ENCODE peak calls at places on chromosomes 4 and X, in five cellular contexts. One of them, this sample, is unnamed.

GRCh38 chr4:179871726-179872125 is 2371.5 kb upstream of the TENM3 start:
- DNase-seq in adrenal gland: no peak
- DNase-seq in cardiac muscle cell: no peak
- DNase-seq in brain microvascular endothelial cell: no peak
- DNase-seq in body of pancreas: no peak
- DNase-seq in this sample: no peak

GRCh38 chrX:119698835-119699234 is 5.9 kb upstream of the SEPTIN6 start:
- DNase-seq in adrenal gland: no peak
- DNase-seq in cardiac muscle cell: peak; percentile 79
- DNase-seq in brain microvascular endothelial cell: peak; percentile 40
- DNase-seq in body of pancreas: peak; percentile 27
- DNase-seq in this sample: no peak

GRCh38 chr4:41734366-41734765 is 14.2 kb downstream of the PHOX2B start:
- DNase-seq in adrenal gland: no peak
- DNase-seq in cardiac muscle cell: no peak
- DNase-seq in brain microvascular endothelial cell: no peak
- DNase-seq in body of pancreas: no peak
- DNase-seq in this sample: no peak

GRCh38 chr4:56976283-56976877 is 1.0 kb downstream of the NOA1 start:
- DNase-seq in adrenal gland: peak; percentile 44
- DNase-seq in cardiac muscle cell: peak; percentile 13
- DNase-seq in brain microvascular endothelial cell: no peak
- DNase-seq in body of pancreas: no peak
- DNase-seq in this sample: no peak

GRCh38 chrX:1686642-1687041 is 71.8 kb downstream of the ASMT start:
- DNase-seq in adrenal gland: no peak
- DNase-seq in cardiac muscle cell: no peak
- DNase-seq in brain microvascular endothelial cell: peak; percentile 27
- DNase-seq in body of pancreas: no peak
- DNase-seq in this sample: no peak

GRCh38 chr4:131348258-131348657 is 1800.8 kb upstream of the PCDH10 start:
- DNase-seq in adrenal gland: no peak
- DNase-seq in cardiac muscle cell: no peak
- DNase-seq in brain microvascular endothelial cell: no peak
- DNase-seq in body of pancreas: no peak
- DNase-seq in this sample: no peak

GRCh38 chrX:63466690-63467089 is 115.6 kb upstream of the SPIN4 start:
- DNase-seq in adrenal gland: no peak
- DNase-seq in cardiac muscle cell: no peak
- DNase-seq in brain microvascular endothelial cell: no peak
- DNase-seq in body of pancreas: no peak
- DNase-seq in this sample: no peak

GRCh38 chr4:155529761-155530160 is 136.9 kb upstream of the GUCY1A1 start:
- DNase-seq in adrenal gland: no peak
- DNase-seq in cardiac muscle cell: no peak
- DNase-seq in brain microvascular endothelial cell: no peak
- DNase-seq in body of pancreas: no peak
- DNase-seq in this sample: no peak

GRCh38 chrX:130746077-130746476 is 156.9 kb downstream of the ENOX2 start:
- DNase-seq in adrenal gland: no peak
- DNase-seq in cardiac muscle cell: no peak
- DNase-seq in brain microvascular endothelial cell: no peak
- DNase-seq in body of pancreas: no peak
- DNase-seq in this sample: no peak

GRCh38 chrX:100995469-100995868 is 26.0 kb downstream of the ARL13A start:
- DNase-seq in adrenal gland: no peak
- DNase-seq in cardiac muscle cell: peak; percentile 44
- DNase-seq in brain microvascular endothelial cell: peak; percentile 92
- DNase-seq in body of pancreas: no peak
- DNase-seq in this sample: no peak

GRCh38 chrX:77118686-77119085 is 328.5 kb upstream of the FGF16 start:
- DNase-seq in adrenal gland: no peak
- DNase-seq in cardiac muscle cell: no peak
- DNase-seq in brain microvascular endothelial cell: no peak
- DNase-seq in body of pancreas: no peak
- DNase-seq in this sample: no peak

GRCh38 chr4:183596056-183596757 is 62.8 kb downstream of the RWDD4 start:
- DNase-seq in adrenal gland: no peak
- DNase-seq in cardiac muscle cell: no peak
- DNase-seq in brain microvascular endothelial cell: no peak
- DNase-seq in body of pancreas: no peak
- DNase-seq in this sample: no peak

GRCh38 chrX:17559728-17560379 is 177.4 kb upstream of the SCML1 start:
- DNase-seq in adrenal gland: peak; percentile 46
- DNase-seq in cardiac muscle cell: peak; percentile 79
- DNase-seq in brain microvascular endothelial cell: peak; percentile 81
- DNase-seq in body of pancreas: peak; percentile 33
- DNase-seq in this sample: no peak

GRCh38 chrX:27186671-27187070 is 276.5 kb downstream of the PPP4R3C start:
- DNase-seq in adrenal gland: peak; percentile 42
- DNase-seq in cardiac muscle cell: peak; percentile 31
- DNase-seq in brain microvascular endothelial cell: peak; percentile 38
- DNase-seq in body of pancreas: peak; percentile 19
- DNase-seq in this sample: no peak

GRCh38 chrX:37666516-37666915 is 19.1 kb upstream of the XK start:
- DNase-seq in adrenal gland: no peak
- DNase-seq in cardiac muscle cell: peak; percentile 31
- DNase-seq in brain microvascular endothelial cell: no peak
- DNase-seq in body of pancreas: no peak
- DNase-seq in this sample: no peak

GRCh38 chr4:123418486-123418931 is 21.9 kb downstream of the SPRY1 start:
- DNase-seq in adrenal gland: no peak
- DNase-seq in cardiac muscle cell: peak; percentile 95
- DNase-seq in brain microvascular endothelial cell: peak; percentile 90
- DNase-seq in body of pancreas: peak; percentile 47
- DNase-seq in this sample: no peak

GRCh38 chr4:74738756-74739155 is 55.6 kb downstream of the BTC start:
- DNase-seq in adrenal gland: no peak
- DNase-seq in cardiac muscle cell: peak; percentile 25
- DNase-seq in brain microvascular endothelial cell: no peak
- DNase-seq in body of pancreas: no peak
- DNase-seq in this sample: no peak

GRCh38 chrX:45912316-45912715 is 632.9 kb downstream of the ZNF674 start:
- DNase-seq in adrenal gland: no peak
- DNase-seq in cardiac muscle cell: no peak
- DNase-seq in brain microvascular endothelial cell: no peak
- DNase-seq in body of pancreas: no peak
- DNase-seq in this sample: no peak

GRCh38 chrX:2485460-2485753 is 15.4 kb downstream of the DHRSX start:
- DNase-seq in adrenal gland: no peak
- DNase-seq in cardiac muscle cell: peak; percentile 17
- DNase-seq in brain microvascular endothelial cell: no peak
- DNase-seq in body of pancreas: no peak
- DNase-seq in this sample: no peak

GRCh38 chr4:73662709-73663546 is 42.7 kb upstream of the RASSF6 start:
- DNase-seq in adrenal gland: no peak
- DNase-seq in cardiac muscle cell: peak; percentile 81
- DNase-seq in brain microvascular endothelial cell: peak; percentile 47
- DNase-seq in body of pancreas: no peak
- DNase-seq in this sample: no peak

GRCh38 chr4:1136028-1136427 is 22.7 kb upstream of the RNF212 start:
- DNase-seq in adrenal gland: no peak
- DNase-seq in cardiac muscle cell: peak; percentile 21
- DNase-seq in brain microvascular endothelial cell: no peak
- DNase-seq in body of pancreas: peak; percentile 96
- DNase-seq in this sample: no peak

GRCh38 chrX:126557151-126557550 is 4.5 kb upstream of the DCAF12L1 start:
- DNase-seq in adrenal gland: no peak
- DNase-seq in cardiac muscle cell: no peak
- DNase-seq in brain microvascular endothelial cell: no peak
- DNase-seq in body of pancreas: no peak
- DNase-seq in this sample: no peak

GRCh38 chr4:175745340-175745739 is 66.7 kb downstream of the GPM6A start:
- DNase-seq in adrenal gland: no peak
- DNase-seq in cardiac muscle cell: no peak
- DNase-seq in brain microvascular endothelial cell: no peak
- DNase-seq in body of pancreas: no peak
- DNase-seq in this sample: no peak
- H3K27me3 ChIP-seq in adrenal gland: no peaks in the 10 kb centered on the region
- H3K27me3 ChIP-seq in cardiac muscle cell: no peaks in the 10 kb centered on the region
- H3K27me3 ChIP-seq in brain microvascular endothelial cell: no peaks in the 10 kb centered on the region
- H3K27me3 ChIP-seq in body of pancreas: no peaks in the 10 kb centered on the region
- H3K27me3 ChIP-seq in this sample: no peaks in the 10 kb centered on the region

DNA sequence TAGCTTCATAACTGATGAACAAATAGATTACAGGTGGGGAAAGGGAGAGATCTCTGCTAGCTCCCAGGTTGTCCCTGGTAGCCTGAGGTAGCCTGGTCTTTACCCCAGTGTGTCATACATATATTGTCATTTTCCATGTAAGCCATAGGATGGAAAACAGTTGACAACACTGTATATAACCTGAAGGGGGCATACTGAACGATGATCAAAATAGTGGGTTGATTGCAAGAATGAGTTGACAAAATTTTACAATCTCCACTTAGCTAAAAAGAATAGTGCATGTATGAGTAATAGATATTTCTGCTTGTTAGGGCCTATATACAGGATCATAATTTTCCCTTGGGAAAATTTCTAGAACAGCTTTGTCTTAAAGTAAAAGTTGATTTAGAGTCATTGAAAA is 304.1 kb upstream of the HAND2 start:
- DNase-seq in adrenal gland: no peak
- DNase-seq in cardiac muscle cell: peak; percentile 32
- DNase-seq in brain microvascular endothelial cell: no peak
- DNase-seq in body of pancreas: no peak
- DNase-seq in this sample: no peak
- TF ChIP-seq CTCF in adrenal gland: no peak
- TF ChIP-seq CTCF in cardiac muscle cell: peak; percentile 23
- TF ChIP-seq CTCF in brain microvascular endothelial cell: no peak
- TF ChIP-seq CTCF in body of pancreas: no peak
- TF ChIP-seq CTCF in this sample: no peak

GRCh38 chr4:84493092-84493850 is 5.8 kb downstream of the NKX6-1 start:
- DNase-seq in adrenal gland: no peak
- DNase-seq in cardiac muscle cell: peak; percentile 30
- DNase-seq in brain microvascular endothelial cell: no peak
- DNase-seq in body of pancreas: peak; percentile 43
- DNase-seq in this sample: no peak

GRCh38 chr4:84491420-84491819 is 7.7 kb downstream of the NKX6-1 start:
- DNase-seq in adrenal gland: no peak
- DNase-seq in cardiac muscle cell: no peak
- DNase-seq in brain microvascular endothelial cell: no peak
- DNase-seq in body of pancreas: no peak
- DNase-seq in this sample: no peak

GRCh38 chr4:84492290-84492689 is 6.8 kb downstream of the NKX6-1 start:
- DNase-seq in adrenal gland: no peak
- DNase-seq in cardiac muscle cell: no peak
- DNase-seq in brain microvascular endothelial cell: no peak
- DNase-seq in body of pancreas: no peak
- DNase-seq in this sample: no peak

GRCh38 chr4:84494518-84494917 is 4.6 kb downstream of the NKX6-1 start:
- DNase-seq in adrenal gland: no peak
- DNase-seq in cardiac muscle cell: no peak
- DNase-seq in brain microvascular endothelial cell: no peak
- DNase-seq in body of pancreas: no peak
- DNase-seq in this sample: no peak

DNA sequence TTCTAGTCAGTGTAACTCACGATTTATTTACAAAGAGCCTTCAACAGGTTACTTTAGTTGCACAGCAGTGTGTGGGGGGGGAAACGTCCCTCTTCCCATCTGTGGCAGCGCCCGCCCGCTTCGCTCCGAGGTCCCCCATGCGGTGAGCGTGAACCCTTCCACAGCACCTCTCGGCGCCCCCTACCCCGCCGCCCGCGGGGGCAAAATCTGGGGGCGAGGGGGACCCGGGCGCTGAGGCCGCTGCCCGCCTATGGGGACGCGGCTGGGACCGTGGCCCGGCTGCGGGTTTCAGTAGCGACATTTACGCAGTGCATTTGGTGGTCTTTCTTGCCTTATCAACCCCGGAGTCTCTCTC is 6.4 kb downstream of the NKX6-1 start:
- DNase-seq in adrenal gland: no peak
- DNase-seq in cardiac muscle cell: no peak
- DNase-seq in brain microvascular endothelial cell: no peak
- DNase-seq in body of pancreas: no peak
- DNase-seq in this sample: no peak
- H3K27me3 ChIP-seq in adrenal gland: peaks cover 87% of the 10 kb centered on the region
- H3K27me3 ChIP-seq in cardiac muscle cell: peaks cover 100% of the 10 kb centered on the region
- H3K27me3 ChIP-seq in brain microvascular endothelial cell: no peaks in the 10 kb centered on the region
- H3K27me3 ChIP-seq in body of pancreas: peaks cover 12% of the 10 kb centered on the region
- H3K27me3 ChIP-seq in this sample: peaks cover 79% of the 10 kb centered on the region

DNA sequence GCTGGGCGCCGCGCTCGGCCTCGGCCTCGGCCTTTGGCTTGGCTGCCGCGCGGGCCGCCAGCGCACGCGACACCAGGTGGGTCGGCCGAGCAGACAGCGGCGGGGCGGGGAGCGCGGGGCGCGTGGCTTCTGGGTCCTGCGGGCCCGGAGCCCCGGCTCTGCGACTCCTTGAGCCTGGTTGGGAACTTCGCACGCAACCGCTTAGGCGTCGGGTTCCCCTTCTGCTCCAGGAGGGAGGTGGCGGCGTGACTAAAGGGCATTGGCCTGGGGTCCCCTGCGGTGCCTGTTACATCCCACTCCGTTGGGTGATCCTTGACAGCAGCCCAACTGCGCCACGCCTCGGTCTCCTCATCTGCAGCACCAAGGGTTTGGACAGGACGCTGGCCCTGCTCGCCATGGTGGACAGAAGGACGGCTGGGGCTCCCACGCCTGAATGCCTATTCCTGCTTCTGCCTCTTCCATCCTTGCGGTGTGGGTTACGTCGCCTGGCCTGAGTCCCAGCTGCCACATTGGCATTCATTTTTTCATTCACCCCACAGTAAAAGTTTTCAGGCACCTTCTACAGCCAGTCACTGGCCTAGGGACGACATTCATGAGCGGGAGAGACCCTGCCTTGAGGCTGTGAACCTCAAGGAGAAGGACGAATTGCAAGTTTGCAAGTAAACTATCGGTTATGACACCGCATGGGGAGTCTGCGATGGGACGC is 631 bp downstream of the EVC start:
- DNase-seq in adrenal gland: no peak
- DNase-seq in cardiac muscle cell: peak; percentile 50
- DNase-seq in brain microvascular endothelial cell: peak; percentile 51
- DNase-seq in body of pancreas: peak; percentile 10
- DNase-seq in this sample: no peak
- TF ChIP-seq CTCF in adrenal gland: no peak
- TF ChIP-seq CTCF in cardiac muscle cell: no peak
- TF ChIP-seq CTCF in brain microvascular endothelial cell: no peak
- TF ChIP-seq CTCF in body of pancreas: no peak
- TF ChIP-seq CTCF in this sample: no peak

DNA sequence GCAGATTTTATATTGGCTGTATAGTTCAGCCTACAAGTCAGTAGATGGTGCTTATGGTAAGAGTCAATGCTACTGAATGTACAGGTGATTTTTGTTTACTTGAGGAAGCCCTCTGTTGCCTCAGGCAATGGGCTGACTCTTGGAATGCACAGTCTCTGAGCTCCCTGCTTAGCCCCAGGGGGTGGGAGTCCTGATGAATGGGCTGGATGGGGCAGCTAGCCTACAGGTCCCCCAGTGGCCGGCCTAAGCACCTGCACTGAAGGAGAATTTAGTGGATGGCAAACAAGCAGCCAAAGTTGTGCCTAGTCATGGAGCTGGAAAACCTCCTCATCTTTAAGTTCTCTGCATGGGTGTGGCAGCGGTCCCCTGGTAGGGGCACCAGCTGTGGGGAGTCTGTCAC is 101.8 kb upstream of the CXorf51B start:
- DNase-seq in adrenal gland: no peak
- DNase-seq in cardiac muscle cell: no peak
- DNase-seq in brain microvascular endothelial cell: no peak
- DNase-seq in body of pancreas: no peak
- DNase-seq in this sample: no peak
- H3K27me3 ChIP-seq in adrenal gland: peaks cover 3% of the 10 kb centered on the region
- H3K27me3 ChIP-seq in cardiac muscle cell: no peaks in the 10 kb centered on the region
- H3K27me3 ChIP-seq in brain microvascular endothelial cell: no peaks in the 10 kb centered on the region
- H3K27me3 ChIP-seq in body of pancreas: no peaks in the 10 kb centered on the region
- H3K27me3 ChIP-seq in this sample: no peaks in the 10 kb centered on the region

GRCh38 chr4:164536829-164537228 is 217.1 kb upstream of the SMIM31 start:
- DNase-seq in adrenal gland: peak; percentile 64
- DNase-seq in cardiac muscle cell: no peak
- DNase-seq in brain microvascular endothelial cell: peak; percentile 90
- DNase-seq in body of pancreas: no peak
- DNase-seq in this sample: no peak
- TF ChIP-seq CTCF in adrenal gland: no peak
- TF ChIP-seq CTCF in cardiac muscle cell: no peak
- TF ChIP-seq CTCF in brain microvascular endothelial cell: no peak
- TF ChIP-seq CTCF in body of pancreas: no peak
- TF ChIP-seq CTCF in this sample: no peak

This sample was measured in spleen.